ENCODE peak calls at places on chromosome 20, in six cellular contexts. L is pons, B is breast epithelium, A is kidney tubule cell, Y is left lung, X is fibroblast of pulmonary artery. U is an unnamed sample.

GRCh38 chr20:46773680-46774079 is 64.2 kb downstream of the SLC2A10 start:
- DNase-seq in X (no peak), L (no peak), A (no peak), B (no peak), Y (no peak), U (no peak)

GRCh38 chr20:16123623-16124022 is 449.6 kb downstream of the KIF16B start:
- DNase-seq in B (no peak), A (peak; percentile 79), X (no peak), L (no peak), Y (no peak), U (no peak)

GRCh38 chr20:8073024-8073832 is 53.7 kb upstream of the TMX4 start:
- DNase-seq in L (no peak), B (no peak), A (peak; percentile 32), X (peak; percentile 95), Y (no peak), U (no peak)

GRCh38 chr20:24990810-24991252 is 1.7 kb downstream of the APMAP start:
- DNase-seq in Y (no peak), A (peak; percentile 16), X (no peak), L (no peak), B (no peak), U (no peak)

GRCh38 chr20:56630086-56630493 is 984 bp downstream of the TFAP2C start:
- DNase-seq in Y (peak; percentile 79), A (peak; percentile 63), L (no peak), X (peak; percentile 28), B (peak; percentile 90), U (no peak)

GRCh38 chr20:32777177-32777956 is 15.2 kb downstream of the DNMT3B start:
- DNase-seq in B (no peak), L (no peak), A (peak; percentile 91), Y (no peak), X (no peak), U (peak; percentile 90)

GRCh38 chr20:1526310-1526709 is 31.2 kb downstream of the SIRPD start:
- DNase-seq in X (no peak), B (no peak), L (no peak), A (no peak), Y (no peak), U (no peak)

GRCh38 chr20:2139736-2140135 is 38.1 kb downstream of the STK35 start:
- DNase-seq in X (no peak), Y (no peak), A (no peak), L (no peak), B (no peak), U (no peak)

GRCh38 chr20:45704969-45705637 is at the start of gene WFDC10B:
- DNase-seq in A (no peak), L (peak; percentile 8), X (no peak), Y (no peak), B (no peak), U (no peak)

GRCh38 chr20:12241065-12241464 is 323.4 kb downstream of the BTBD3 start:
- DNase-seq in L (no peak), Y (no peak), A (no peak), X (no peak), B (no peak), U (no peak)

GRCh38 chr20:6169251-6169650 is 46.4 kb upstream of the FERMT1 start:
- DNase-seq in A (peak; percentile 71), L (no peak), B (no peak), X (peak; percentile 24), Y (no peak), U (no peak)

GRCh38 chr20:9156529-9157280 is 87.8 kb downstream of the PLCB4 start:
- DNase-seq in B (no peak), L (no peak), Y (no peak), X (peak; percentile 7), A (peak; percentile 78), U (no peak)

GRCh38 chr20:36631651-36632050 is 14.3 kb downstream of the SLA2 start:
- DNase-seq in B (no peak), Y (no peak), L (no peak), X (no peak), A (peak; percentile 91), U (no peak)

GRCh38 chr20:44050925-44051660 is 135.9 kb downstream of the JPH2 start:
- DNase-seq in B (no peak), A (no peak), X (no peak), L (no peak), Y (no peak), U (no peak)

GRCh38 chr20:10780901-10781300 is 107.1 kb upstream of the JAG1 start:
- DNase-seq in L (no peak), Y (no peak), X (no peak), B (no peak), A (no peak), U (no peak)

GRCh38 chr20:60313609-60314008 is 355.4 kb downstream of the CDH26 start:
- DNase-seq in X (no peak), Y (no peak), B (no peak), L (no peak), A (no peak), U (no peak)

GRCh38 chr20:3420211-3420707 is 12.8 kb upstream of the DNAAF9 start:
- DNase-seq in L (peak; percentile 38), B (no peak), Y (peak; percentile 67), A (peak; percentile 35), X (peak; percentile 95), U (no peak)

GRCh38 chr20:37955511-37955910 is 52.6 kb downstream of the VSTM2L start:
- DNase-seq in B (no peak), A (no peak), L (no peak), Y (no peak), X (no peak), U (no peak)

GRCh38 chr20:62946918-62947317 is 5.6 kb upstream of the SLC17A9 start:
- DNase-seq in B (no peak), Y (peak; percentile 22), L (no peak), X (peak; percentile 56), A (no peak), U (no peak)

GRCh38 chr20:3477861-3478544 is 7.2 kb downstream of the ATRN start:
- DNase-seq in Y (no peak), B (no peak), A (no peak), X (no peak), L (no peak), U (no peak)

GRCh38 chr20:57678340-57678739 is 31.5 kb downstream of the PMEPA1 start:
- DNase-seq in L (peak; percentile 26), B (no peak), Y (no peak), A (no peak), X (no peak), U (no peak)

GRCh38 chr20:62999580-62999979 is 7.2 kb downstream of the BHLHE23 start:
- DNase-seq in B (no peak), L (no peak), A (no peak), X (no peak), Y (no peak), U (no peak)

U was measured in right lobe of liver.